ENCODE peak calls at places on chromosomes 12 and 14, in nine cellular contexts. One of them, this sample, is unnamed.

GRCh38 chr14:42140831-42141279 is 534.2 kb downstream of the LRFN5 start:
- DNase-seq in astrocyte of the spinal cord: peak
- DNase-seq in HFF-Myc: peak
- DNase-seq in esophagus squamous epithelium: no peak
- DNase-seq in CD8-positive, alpha-beta memory T cell: no peak
- DNase-seq in gastrocnemius medialis: no peak
- DNase-seq in fibroblast of pulmonary artery: peak
- DNase-seq in mammary epithelial cell: peak
- DNase-seq in NT2/D1: no peak
- DNase-seq in this sample: no peak

GRCh38 chr12:6834873-6835272 is 5.9 kb upstream of the GNB3 start:
- DNase-seq in NT2/D1: no peak
- DNase-seq in esophagus squamous epithelium: no peak
- DNase-seq in fibroblast of pulmonary artery: no peak
- DNase-seq in HFF-Myc: no peak
- DNase-seq in CD8-positive, alpha-beta memory T cell: no peak
- DNase-seq in mammary epithelial cell: no peak
- DNase-seq in astrocyte of the spinal cord: no peak
- DNase-seq in gastrocnemius medialis: no peak
- DNase-seq in this sample: no peak

GRCh38 chr12:47216150-47216677 is 136.5 kb upstream of the AMIGO2 start:
- DNase-seq in NT2/D1: no peak
- DNase-seq in astrocyte of the spinal cord: no peak
- DNase-seq in CD8-positive, alpha-beta memory T cell: peak
- DNase-seq in fibroblast of pulmonary artery: no peak
- DNase-seq in HFF-Myc: no peak
- DNase-seq in esophagus squamous epithelium: no peak
- DNase-seq in gastrocnemius medialis: peak
- DNase-seq in mammary epithelial cell: no peak
- DNase-seq in this sample: no peak

GRCh38 chr12:6074979-6075585 is 49.4 kb downstream of the VWF start:
- DNase-seq in HFF-Myc: no peak
- DNase-seq in CD8-positive, alpha-beta memory T cell: no peak
- DNase-seq in esophagus squamous epithelium: no peak
- DNase-seq in NT2/D1: no peak
- DNase-seq in mammary epithelial cell: no peak
- DNase-seq in astrocyte of the spinal cord: no peak
- DNase-seq in fibroblast of pulmonary artery: no peak
- DNase-seq in gastrocnemius medialis: no peak
- DNase-seq in this sample: no peak

GRCh38 chr14:20624495-20625070 is 16.9 kb downstream of the OR6S1 start:
- DNase-seq in gastrocnemius medialis: peak
- DNase-seq in fibroblast of pulmonary artery: peak
- DNase-seq in astrocyte of the spinal cord: peak
- DNase-seq in NT2/D1: no peak
- DNase-seq in HFF-Myc: no peak
- DNase-seq in CD8-positive, alpha-beta memory T cell: peak
- DNase-seq in mammary epithelial cell: peak
- DNase-seq in esophagus squamous epithelium: no peak
- DNase-seq in this sample: no peak

GRCh38 chr12:14931791-14932560 is 6.4 kb downstream of the ERP27 start:
- DNase-seq in fibroblast of pulmonary artery: no peak
- DNase-seq in esophagus squamous epithelium: no peak
- DNase-seq in HFF-Myc: no peak
- DNase-seq in mammary epithelial cell: no peak
- DNase-seq in gastrocnemius medialis: no peak
- DNase-seq in NT2/D1: no peak
- DNase-seq in CD8-positive, alpha-beta memory T cell: no peak
- DNase-seq in astrocyte of the spinal cord: no peak
- DNase-seq in this sample: no peak

GRCh38 chr12:83823386-83824045 is 1089.1 kb downstream of the SLC6A15 start:
- DNase-seq in HFF-Myc: no peak
- DNase-seq in CD8-positive, alpha-beta memory T cell: no peak
- DNase-seq in astrocyte of the spinal cord: peak
- DNase-seq in fibroblast of pulmonary artery: peak
- DNase-seq in gastrocnemius medialis: no peak
- DNase-seq in esophagus squamous epithelium: no peak
- DNase-seq in NT2/D1: peak
- DNase-seq in mammary epithelial cell: peak
- DNase-seq in this sample: no peak

GRCh38 chr14:39246618-39247017 is 12.9 kb downstream of the MIA2 start:
- DNase-seq in mammary epithelial cell: no peak
- DNase-seq in CD8-positive, alpha-beta memory T cell: no peak
- DNase-seq in HFF-Myc: no peak
- DNase-seq in esophagus squamous epithelium: no peak
- DNase-seq in gastrocnemius medialis: no peak
- DNase-seq in astrocyte of the spinal cord: no peak
- DNase-seq in fibroblast of pulmonary artery: no peak
- DNase-seq in NT2/D1: no peak
- DNase-seq in this sample: no peak

GRCh38 chr14:92540472-92541048 is 27.0 kb downstream of the RIN3 start:
- DNase-seq in HFF-Myc: peak
- DNase-seq in NT2/D1: no peak
- DNase-seq in mammary epithelial cell: peak
- DNase-seq in astrocyte of the spinal cord: peak
- DNase-seq in gastrocnemius medialis: peak
- DNase-seq in CD8-positive, alpha-beta memory T cell: no peak
- DNase-seq in esophagus squamous epithelium: peak
- DNase-seq in fibroblast of pulmonary artery: peak
- DNase-seq in this sample: peak

GRCh38 chr12:121792607-121793500 is 634 bp downstream of the RHOF start:
- DNase-seq in esophagus squamous epithelium: no peak
- DNase-seq in NT2/D1: no peak
- DNase-seq in HFF-Myc: no peak
- DNase-seq in gastrocnemius medialis: no peak
- DNase-seq in fibroblast of pulmonary artery: no peak
- DNase-seq in mammary epithelial cell: no peak
- DNase-seq in astrocyte of the spinal cord: no peak
- DNase-seq in CD8-positive, alpha-beta memory T cell: peak
- DNase-seq in this sample: no peak

GRCh38 chr12:113407931-113408585 is 4.4 kb upstream of the SDS start:
- DNase-seq in HFF-Myc: no peak
- DNase-seq in esophagus squamous epithelium: no peak
- DNase-seq in CD8-positive, alpha-beta memory T cell: no peak
- DNase-seq in gastrocnemius medialis: no peak
- DNase-seq in fibroblast of pulmonary artery: peak
- DNase-seq in mammary epithelial cell: no peak
- DNase-seq in astrocyte of the spinal cord: peak
- DNase-seq in NT2/D1: no peak
- DNase-seq in this sample: no peak

GRCh38 chr12:103955811-103956514 is 9.7 kb upstream of the TDG start:
- DNase-seq in esophagus squamous epithelium: no peak
- DNase-seq in gastrocnemius medialis: no peak
- DNase-seq in NT2/D1: no peak
- DNase-seq in astrocyte of the spinal cord: peak
- DNase-seq in CD8-positive, alpha-beta memory T cell: no peak
- DNase-seq in fibroblast of pulmonary artery: no peak
- DNase-seq in mammary epithelial cell: no peak
- DNase-seq in HFF-Myc: no peak
- DNase-seq in this sample: no peak

GRCh38 chr14:33612184-33612479 is 338.7 kb downstream of the EGLN3 start:
- DNase-seq in fibroblast of pulmonary artery: no peak
- DNase-seq in gastrocnemius medialis: no peak
- DNase-seq in mammary epithelial cell: no peak
- DNase-seq in astrocyte of the spinal cord: no peak
- DNase-seq in NT2/D1: peak
- DNase-seq in CD8-positive, alpha-beta memory T cell: no peak
- DNase-seq in esophagus squamous epithelium: no peak
- DNase-seq in HFF-Myc: no peak
- DNase-seq in this sample: no peak

GRCh38 chr12:116370004-116370404 is 92.5 kb upstream of the MED13L start:
- DNase-seq in gastrocnemius medialis: no peak
- DNase-seq in CD8-positive, alpha-beta memory T cell: no peak
- DNase-seq in esophagus squamous epithelium: no peak
- DNase-seq in fibroblast of pulmonary artery: peak
- DNase-seq in HFF-Myc: no peak
- DNase-seq in NT2/D1: no peak
- DNase-seq in mammary epithelial cell: no peak
- DNase-seq in astrocyte of the spinal cord: peak
- DNase-seq in this sample: no peak

GRCh38 chr12:10718279-10718821 is 4.8 kb downstream of the YBX3 start:
- DNase-seq in mammary epithelial cell: peak
- DNase-seq in gastrocnemius medialis: peak
- DNase-seq in CD8-positive, alpha-beta memory T cell: no peak
- DNase-seq in NT2/D1: no peak
- DNase-seq in fibroblast of pulmonary artery: peak
- DNase-seq in astrocyte of the spinal cord: peak
- DNase-seq in esophagus squamous epithelium: no peak
- DNase-seq in HFF-Myc: peak
- DNase-seq in this sample: no peak

GRCh38 chr14:32497233-32497632 is 168.1 kb downstream of the AKAP6 start:
- DNase-seq in NT2/D1: no peak
- DNase-seq in mammary epithelial cell: no peak
- DNase-seq in esophagus squamous epithelium: no peak
- DNase-seq in HFF-Myc: no peak
- DNase-seq in astrocyte of the spinal cord: no peak
- DNase-seq in fibroblast of pulmonary artery: no peak
- DNase-seq in gastrocnemius medialis: no peak
- DNase-seq in CD8-positive, alpha-beta memory T cell: no peak
- DNase-seq in this sample: no peak

GRCh38 chr12:56487448-56488040 is 417 bp downstream of the GLS2 start:
- DNase-seq in fibroblast of pulmonary artery: peak
- DNase-seq in mammary epithelial cell: peak
- DNase-seq in astrocyte of the spinal cord: no peak
- DNase-seq in esophagus squamous epithelium: no peak
- DNase-seq in gastrocnemius medialis: no peak
- DNase-seq in HFF-Myc: no peak
- DNase-seq in NT2/D1: no peak
- DNase-seq in CD8-positive, alpha-beta memory T cell: peak
- DNase-seq in this sample: no peak

GRCh38 chr12:127260531-127260930 is 1006.4 kb upstream of the TMEM132C start:
- DNase-seq in fibroblast of pulmonary artery: no peak
- DNase-seq in astrocyte of the spinal cord: peak
- DNase-seq in CD8-positive, alpha-beta memory T cell: no peak
- DNase-seq in esophagus squamous epithelium: no peak
- DNase-seq in NT2/D1: no peak
- DNase-seq in HFF-Myc: no peak
- DNase-seq in mammary epithelial cell: peak
- DNase-seq in gastrocnemius medialis: no peak
- DNase-seq in this sample: no peak

GRCh38 chr14:104130974-104131651 is 7.3 kb upstream of the KIF26A start:
- DNase-seq in NT2/D1: peak
- DNase-seq in astrocyte of the spinal cord: no peak
- DNase-seq in gastrocnemius medialis: no peak
- DNase-seq in mammary epithelial cell: no peak
- DNase-seq in CD8-positive, alpha-beta memory T cell: no peak
- DNase-seq in esophagus squamous epithelium: no peak
- DNase-seq in HFF-Myc: no peak
- DNase-seq in fibroblast of pulmonary artery: peak
- DNase-seq in this sample: no peak

GRCh38 chr14:30160608-30161007 is 233.0 kb upstream of the PRKD1 start:
- DNase-seq in gastrocnemius medialis: no peak
- DNase-seq in esophagus squamous epithelium: no peak
- DNase-seq in fibroblast of pulmonary artery: no peak
- DNase-seq in HFF-Myc: no peak
- DNase-seq in NT2/D1: no peak
- DNase-seq in astrocyte of the spinal cord: no peak
- DNase-seq in CD8-positive, alpha-beta memory T cell: no peak
- DNase-seq in mammary epithelial cell: no peak
- DNase-seq in this sample: no peak

GRCh38 chr14:30158299-30158698 is 230.7 kb upstream of the PRKD1 start:
- DNase-seq in HFF-Myc: no peak
- DNase-seq in astrocyte of the spinal cord: no peak
- DNase-seq in NT2/D1: peak
- DNase-seq in gastrocnemius medialis: no peak
- DNase-seq in esophagus squamous epithelium: no peak
- DNase-seq in fibroblast of pulmonary artery: no peak
- DNase-seq in mammary epithelial cell: no peak
- DNase-seq in CD8-positive, alpha-beta memory T cell: no peak
- DNase-seq in this sample: no peak

GRCh38 chr14:30165255-30165654 is 237.6 kb upstream of the PRKD1 start:
- DNase-seq in gastrocnemius medialis: no peak
- DNase-seq in fibroblast of pulmonary artery: no peak
- DNase-seq in HFF-Myc: no peak
- DNase-seq in esophagus squamous epithelium: no peak
- DNase-seq in astrocyte of the spinal cord: no peak
- DNase-seq in NT2/D1: no peak
- DNase-seq in CD8-positive, alpha-beta memory T cell: no peak
- DNase-seq in mammary epithelial cell: no peak
- DNase-seq in this sample: no peak

DNA sequence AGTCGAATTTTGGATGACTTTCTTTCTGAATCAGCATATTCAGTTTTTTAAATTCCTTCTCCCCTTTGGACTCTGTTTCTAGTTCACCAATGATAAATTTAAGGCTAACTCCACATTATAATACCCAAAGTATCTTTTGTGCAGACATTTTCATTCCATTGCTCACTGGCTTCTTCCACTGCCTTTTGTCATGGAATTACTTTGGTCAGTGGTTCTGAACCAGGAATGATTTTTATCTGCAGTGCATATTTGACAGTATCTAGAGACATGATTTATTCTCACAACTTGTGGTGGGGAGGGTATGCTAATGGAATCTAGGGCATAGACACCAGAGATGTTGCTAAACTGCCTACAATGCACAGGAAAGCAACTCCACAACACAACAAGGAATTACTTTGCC is 234.4 kb upstream of the PRKD1 start:
- DNase-seq in fibroblast of pulmonary artery: no peak
- DNase-seq in mammary epithelial cell: no peak
- DNase-seq in HFF-Myc: no peak
- DNase-seq in astrocyte of the spinal cord: no peak
- DNase-seq in CD8-positive, alpha-beta memory T cell: no peak
- DNase-seq in esophagus squamous epithelium: no peak
- DNase-seq in NT2/D1: no peak
- DNase-seq in gastrocnemius medialis: no peak
- DNase-seq in this sample: no peak
- H3K4me3 ChIP-seq in fibroblast of pulmonary artery: no peak
- H3K4me3 ChIP-seq in mammary epithelial cell: no peak
- H3K4me3 ChIP-seq in HFF-Myc: no peak
- H3K4me3 ChIP-seq in astrocyte of the spinal cord: no peak
- H3K4me3 ChIP-seq in CD8-positive, alpha-beta memory T cell: no peak
- H3K4me3 ChIP-seq in esophagus squamous epithelium: no peak
- H3K4me3 ChIP-seq in NT2/D1: no peak
- H3K4me3 ChIP-seq in gastrocnemius medialis: no peak
- H3K4me3 ChIP-seq in this sample: no peak

GRCh38 chr14:64706552-64707193 is 2.4 kb downstream of the PLEKHG3 start:
- DNase-seq in CD8-positive, alpha-beta memory T cell: no peak
- DNase-seq in NT2/D1: no peak
- DNase-seq in astrocyte of the spinal cord: no peak
- DNase-seq in mammary epithelial cell: no peak
- DNase-seq in esophagus squamous epithelium: no peak
- DNase-seq in HFF-Myc: no peak
- DNase-seq in fibroblast of pulmonary artery: no peak
- DNase-seq in gastrocnemius medialis: no peak
- DNase-seq in this sample: no peak
- H3K4me3 ChIP-seq in CD8-positive, alpha-beta memory T cell: no peak
- H3K4me3 ChIP-seq in NT2/D1: no peak
- H3K4me3 ChIP-seq in astrocyte of the spinal cord: no peak
- H3K4me3 ChIP-seq in mammary epithelial cell: peak
- H3K4me3 ChIP-seq in esophagus squamous epithelium: peak
- H3K4me3 ChIP-seq in HFF-Myc: peak
- H3K4me3 ChIP-seq in fibroblast of pulmonary artery: no peak
- H3K4me3 ChIP-seq in gastrocnemius medialis: peak
- H3K4me3 ChIP-seq in this sample: peak

GRCh38 chr14:35299708-35300107 is 7.5 kb downstream of the PSMA6 start:
- DNase-seq in NT2/D1: no peak
- DNase-seq in fibroblast of pulmonary artery: no peak
- DNase-seq in gastrocnemius medialis: no peak
- DNase-seq in mammary epithelial cell: no peak
- DNase-seq in esophagus squamous epithelium: no peak
- DNase-seq in CD8-positive, alpha-beta memory T cell: no peak
- DNase-seq in HFF-Myc: no peak
- DNase-seq in astrocyte of the spinal cord: no peak
- DNase-seq in this sample: no peak
- H3K4me3 ChIP-seq in NT2/D1: no peak
- H3K4me3 ChIP-seq in fibroblast of pulmonary artery: no peak
- H3K4me3 ChIP-seq in gastrocnemius medialis: no peak
- H3K4me3 ChIP-seq in mammary epithelial cell: no peak
- H3K4me3 ChIP-seq in esophagus squamous epithelium: no peak
- H3K4me3 ChIP-seq in CD8-positive, alpha-beta memory T cell: no peak
- H3K4me3 ChIP-seq in HFF-Myc: no peak
- H3K4me3 ChIP-seq in astrocyte of the spinal cord: no peak
- H3K4me3 ChIP-seq in this sample: no peak

GRCh38 chr12:63848450-63848849 is 4.0 kb downstream of the SRGAP1 start:
- DNase-seq in fibroblast of pulmonary artery: no peak
- DNase-seq in HFF-Myc: no peak
- DNase-seq in gastrocnemius medialis: no peak
- DNase-seq in mammary epithelial cell: no peak
- DNase-seq in esophagus squamous epithelium: no peak
- DNase-seq in CD8-positive, alpha-beta memory T cell: no peak
- DNase-seq in astrocyte of the spinal cord: no peak
- DNase-seq in NT2/D1: no peak
- DNase-seq in this sample: no peak
- H3K4me3 ChIP-seq in fibroblast of pulmonary artery: no peak
- H3K4me3 ChIP-seq in HFF-Myc: no peak
- H3K4me3 ChIP-seq in gastrocnemius medialis: no peak
- H3K4me3 ChIP-seq in mammary epithelial cell: no peak
- H3K4me3 ChIP-seq in esophagus squamous epithelium: no peak
- H3K4me3 ChIP-seq in CD8-positive, alpha-beta memory T cell: no peak
- H3K4me3 ChIP-seq in astrocyte of the spinal cord: no peak
- H3K4me3 ChIP-seq in NT2/D1: no peak
- H3K4me3 ChIP-seq in this sample: no peak

This sample was measured in ascending aorta.